ENCODE peak calls at places on chromosomes 13 and 19, in five cellular contexts. One of them, this sample, is unnamed.
A peak's percentile ranks its signal among the peaks of the same experiment; 100 is the strongest.

GRCh38 chr19:11921852-11922495 is 2.9 kb upstream of the ZNF700 start:
- DNase-seq in stomach: peak; percentile 30
- DNase-seq in esophagus squamous epithelium: no peak
- DNase-seq in breast epithelium: no peak
- DNase-seq in IMR-90: peak; percentile 5
- DNase-seq in this sample: no peak

GRCh38 chr13:107962209-107962608 is 253.1 kb downstream of the LIG4 start:
- DNase-seq in IMR-90: no peak
- DNase-seq in esophagus squamous epithelium: no peak
- DNase-seq in breast epithelium: no peak
- DNase-seq in stomach: no peak
- DNase-seq in this sample: no peak

GRCh38 chr19:47107953-47108746 is 5.4 kb downstream of the ZC3H4 start:
- DNase-seq in IMR-90: peak; percentile 29
- DNase-seq in breast epithelium: no peak
- DNase-seq in esophagus squamous epithelium: no peak
- DNase-seq in stomach: no peak
- DNase-seq in this sample: no peak

GRCh38 chr13:76798037-76798436 is 88.2 kb downstream of the KCTD12 start:
- DNase-seq in breast epithelium: no peak
- DNase-seq in IMR-90: no peak
- DNase-seq in esophagus squamous epithelium: no peak
- DNase-seq in stomach: no peak
- DNase-seq in this sample: no peak

GRCh38 chr19:5952193-5953033 is 25.5 kb downstream of the RANBP3 start:
- DNase-seq in stomach: no peak
- DNase-seq in IMR-90: no peak
- DNase-seq in esophagus squamous epithelium: no peak
- DNase-seq in breast epithelium: no peak
- DNase-seq in this sample: no peak

GRCh38 chr19:14482112-14482941 is 7.2 kb upstream of the PTGER1 start:
- DNase-seq in esophagus squamous epithelium: no peak
- DNase-seq in IMR-90: no peak
- DNase-seq in stomach: no peak
- DNase-seq in breast epithelium: no peak
- DNase-seq in this sample: no peak

GRCh38 chr13:113748101-113748861 is 10.7 kb upstream of the TMEM255B start:
- DNase-seq in stomach: no peak
- DNase-seq in IMR-90: no peak
- DNase-seq in esophagus squamous epithelium: no peak
- DNase-seq in breast epithelium: no peak
- DNase-seq in this sample: peak; percentile 33

GRCh38 chr13:99600318-99600717 is 99.0 kb downstream of the TM9SF2 start:
- DNase-seq in breast epithelium: no peak
- DNase-seq in stomach: no peak
- DNase-seq in IMR-90: no peak
- DNase-seq in esophagus squamous epithelium: no peak
- DNase-seq in this sample: no peak

GRCh38 chr13:79869326-79869725 is 388.4 kb downstream of the NDFIP2 start:
- DNase-seq in esophagus squamous epithelium: no peak
- DNase-seq in IMR-90: peak; percentile 37
- DNase-seq in breast epithelium: no peak
- DNase-seq in stomach: no peak
- DNase-seq in this sample: no peak

GRCh38 chr13:67224148-67224846 is 5.8 kb downstream of the PCDH9 start:
- DNase-seq in IMR-90: peak; percentile 82
- DNase-seq in breast epithelium: peak; percentile 82
- DNase-seq in stomach: peak; percentile 87
- DNase-seq in esophagus squamous epithelium: no peak
- DNase-seq in this sample: peak; percentile 57

GRCh38 chr19:19502808-19503602 is 12.3 kb downstream of the TSSK6 start:
- DNase-seq in stomach: no peak
- DNase-seq in IMR-90: no peak
- DNase-seq in breast epithelium: no peak
- DNase-seq in esophagus squamous epithelium: no peak
- DNase-seq in this sample: no peak

GRCh38 chr19:4277051-4277700 is 1.9 kb upstream of the SHD start:
- DNase-seq in esophagus squamous epithelium: no peak
- DNase-seq in breast epithelium: no peak
- DNase-seq in stomach: no peak
- DNase-seq in IMR-90: no peak
- DNase-seq in this sample: no peak

GRCh38 chr19:17475541-17476115 is 5.3 kb downstream of the SLC27A1 start:
- DNase-seq in IMR-90: peak; percentile 61
- DNase-seq in stomach: peak; percentile 65
- DNase-seq in breast epithelium: peak; percentile 67
- DNase-seq in esophagus squamous epithelium: no peak
- DNase-seq in this sample: peak; percentile 83

GRCh38 chr19:12603714-12604113 is 6.9 kb downstream of the ZNF490 start:
- DNase-seq in esophagus squamous epithelium: no peak
- DNase-seq in IMR-90: peak; percentile 67
- DNase-seq in breast epithelium: no peak
- DNase-seq in stomach: no peak
- DNase-seq in this sample: no peak

GRCh38 chr19:13953021-13953531 is 767 bp downstream of the DCAF15 start:
- DNase-seq in esophagus squamous epithelium: no peak
- DNase-seq in stomach: peak; percentile 36
- DNase-seq in IMR-90: peak; percentile 39
- DNase-seq in breast epithelium: no peak
- DNase-seq in this sample: no peak

GRCh38 chr19:17803264-17803896 is 8.4 kb downstream of the B3GNT3 start:
- DNase-seq in esophagus squamous epithelium: no peak
- DNase-seq in breast epithelium: no peak
- DNase-seq in IMR-90: no peak
- DNase-seq in stomach: no peak
- DNase-seq in this sample: peak; percentile 16

GRCh38 chr13:112819111-112819510 is 129.3 kb downstream of the ATP11A start:
- DNase-seq in IMR-90: no peak
- DNase-seq in stomach: peak; percentile 21
- DNase-seq in esophagus squamous epithelium: no peak
- DNase-seq in breast epithelium: no peak
- DNase-seq in this sample: no peak

GRCh38 chr13:20390526-20391175 is 135.0 kb downstream of the CRYL1 start:
- DNase-seq in stomach: no peak
- DNase-seq in breast epithelium: no peak
- DNase-seq in IMR-90: no peak
- DNase-seq in esophagus squamous epithelium: no peak
- DNase-seq in this sample: no peak

GRCh38 chr13:86445584-86446140 is 646.4 kb upstream of the SLITRK6 start:
- DNase-seq in esophagus squamous epithelium: no peak
- DNase-seq in IMR-90: no peak
- DNase-seq in stomach: no peak
- DNase-seq in breast epithelium: no peak
- DNase-seq in this sample: no peak

GRCh38 chr19:10112037-10112751 is 701 bp downstream of the P2RY11 start:
- DNase-seq in breast epithelium: no peak
- DNase-seq in stomach: no peak
- DNase-seq in IMR-90: no peak
- DNase-seq in esophagus squamous epithelium: no peak
- DNase-seq in this sample: no peak

GRCh38 chr19:10112895-10113591 is 1.6 kb downstream of the P2RY11 start:
- DNase-seq in breast epithelium: no peak
- DNase-seq in IMR-90: no peak
- DNase-seq in esophagus squamous epithelium: no peak
- DNase-seq in stomach: peak; percentile 64
- DNase-seq in this sample: no peak

GRCh38 chr19:10110972-10111317 is 548 bp upstream of the P2RY11 start:
- DNase-seq in esophagus squamous epithelium: no peak
- DNase-seq in stomach: no peak
- DNase-seq in breast epithelium: no peak
- DNase-seq in IMR-90: no peak
- DNase-seq in this sample: no peak

GRCh38 chr19:10110076-10110971 is 1.2 kb upstream of the P2RY11 start:
- DNase-seq in IMR-90: no peak
- DNase-seq in esophagus squamous epithelium: no peak
- DNase-seq in breast epithelium: no peak
- DNase-seq in stomach: no peak
- DNase-seq in this sample: no peak

DNA sequence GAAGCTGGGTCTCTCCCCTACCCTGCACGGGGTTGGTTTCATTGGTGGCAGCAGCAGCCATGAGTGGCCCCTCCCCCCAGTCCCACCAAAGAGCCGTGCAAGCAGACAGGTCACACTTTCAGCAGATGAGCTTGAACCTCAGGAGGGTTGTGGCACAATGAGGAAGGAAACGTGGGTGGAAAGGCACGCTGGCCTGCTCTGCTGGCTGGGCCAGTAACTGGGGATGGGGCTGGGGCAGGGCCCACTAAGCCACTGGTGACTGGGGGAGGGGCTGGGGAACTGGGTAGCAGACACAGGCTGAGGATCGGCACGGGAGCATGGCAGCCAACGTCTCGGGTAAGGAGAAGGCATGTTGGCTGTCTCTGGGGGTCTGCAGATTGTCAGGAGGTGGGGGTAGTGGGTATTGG is at the start of gene P2RY11:
- DNase-seq in stomach: no peak
- DNase-seq in esophagus squamous epithelium: no peak
- DNase-seq in IMR-90: no peak
- DNase-seq in breast epithelium: no peak
- DNase-seq in this sample: no peak
- TF ChIP-seq POLR2A in stomach: no peak
- TF ChIP-seq POLR2A in esophagus squamous epithelium: no peak
- TF ChIP-seq POLR2A in IMR-90: no peak
- TF ChIP-seq POLR2A in breast epithelium: no peak
- TF ChIP-seq POLR2A in this sample: no peak

GRCh38 chr19:2804156-2805004 is 15.3 kb upstream of the ZNF554 start:
- DNase-seq in IMR-90: no peak
- DNase-seq in stomach: no peak
- DNase-seq in breast epithelium: no peak
- DNase-seq in esophagus squamous epithelium: no peak
- DNase-seq in this sample: no peak
- H3K36me3 ChIP-seq in IMR-90: peaks cover 53% of the 10 kb centered on the region
- H3K36me3 ChIP-seq in stomach: peaks cover 38% of the 10 kb centered on the region
- H3K36me3 ChIP-seq in breast epithelium: no peaks in the 10 kb centered on the region
- H3K36me3 ChIP-seq in esophagus squamous epithelium: peaks cover 15% of the 10 kb centered on the region
- H3K36me3 ChIP-seq in this sample: peaks cover 45% of the 10 kb centered on the region

DNA sequence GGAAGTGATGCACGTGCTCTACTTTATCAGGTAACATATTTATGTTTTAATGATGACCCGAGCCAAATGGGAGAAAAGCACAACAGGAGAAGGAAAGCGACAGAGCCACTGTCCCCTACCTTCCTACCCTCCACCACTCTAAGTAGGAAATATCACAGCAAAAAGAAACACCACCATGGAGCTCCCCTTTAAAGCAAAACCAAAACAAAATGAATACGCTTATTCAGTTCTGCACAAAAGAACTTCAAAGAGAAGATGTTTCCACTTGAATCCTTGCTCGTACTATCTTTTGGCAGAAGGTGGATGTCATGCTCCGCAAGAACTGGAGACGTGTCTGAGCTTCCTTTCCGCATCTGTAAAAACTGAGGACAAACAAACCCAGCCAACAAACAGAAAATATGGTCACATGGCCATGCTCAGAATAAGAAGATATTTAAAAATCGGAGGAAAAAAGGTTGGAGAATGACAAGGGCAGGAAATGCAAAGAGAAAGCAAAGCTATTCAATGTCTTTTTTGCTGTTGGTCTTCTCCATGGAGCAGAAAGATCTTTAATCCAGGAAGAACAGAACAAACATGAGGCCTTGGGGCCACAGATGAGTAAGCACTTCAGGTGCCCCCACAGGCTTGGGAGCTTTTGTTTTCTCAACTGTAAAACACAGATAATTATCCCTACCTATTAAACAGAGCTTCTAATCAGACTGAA is 19.5 kb downstream of the N4BP2L1 start:
- DNase-seq in IMR-90: no peak
- DNase-seq in stomach: no peak
- DNase-seq in esophagus squamous epithelium: no peak
- DNase-seq in breast epithelium: no peak
- DNase-seq in this sample: no peak
- H3K4me3 ChIP-seq in IMR-90: no peak overlapping the region
- H3K4me3 ChIP-seq in stomach: no peak overlapping the region
- H3K4me3 ChIP-seq in esophagus squamous epithelium: no peak overlapping the region
- H3K4me3 ChIP-seq in breast epithelium: no peak overlapping the region
- H3K4me3 ChIP-seq in this sample: no peak overlapping the region

GRCh38 chr19:48644839-48645651 is 942 bp downstream of the CA11 start:
- DNase-seq in esophagus squamous epithelium: no peak
- DNase-seq in stomach: peak; percentile 83
- DNase-seq in breast epithelium: no peak
- DNase-seq in IMR-90: peak; percentile 65
- DNase-seq in this sample: peak; percentile 77
- TF ChIP-seq POLR2A in esophagus squamous epithelium: no peak
- TF ChIP-seq POLR2A in stomach: no peak
- TF ChIP-seq POLR2A in breast epithelium: no peak
- TF ChIP-seq POLR2A in IMR-90: no peak
- TF ChIP-seq POLR2A in this sample: no peak

GRCh38 chr19:2187164-2187563 is 23.4 kb downstream of the DOT1L start:
- DNase-seq in breast epithelium: no peak
- DNase-seq in stomach: no peak
- DNase-seq in esophagus squamous epithelium: no peak
- DNase-seq in IMR-90: no peak
- DNase-seq in this sample: no peak

GRCh38 chr19:2188708-2189385 is 25.1 kb downstream of the DOT1L start:
- DNase-seq in IMR-90: peak; percentile 86
- DNase-seq in stomach: no peak
- DNase-seq in esophagus squamous epithelium: no peak
- DNase-seq in breast epithelium: no peak
- DNase-seq in this sample: no peak

GRCh38 chr19:2190848-2191455 is 27.2 kb downstream of the DOT1L start:
- DNase-seq in breast epithelium: no peak
- DNase-seq in IMR-90: no peak
- DNase-seq in stomach: no peak
- DNase-seq in esophagus squamous epithelium: no peak
- DNase-seq in this sample: no peak

GRCh38 chr19:2191456-2191931 is 27.8 kb downstream of the DOT1L start:
- DNase-seq in stomach: no peak
- DNase-seq in breast epithelium: no peak
- DNase-seq in esophagus squamous epithelium: no peak
- DNase-seq in IMR-90: no peak
- DNase-seq in this sample: no peak

DNA sequence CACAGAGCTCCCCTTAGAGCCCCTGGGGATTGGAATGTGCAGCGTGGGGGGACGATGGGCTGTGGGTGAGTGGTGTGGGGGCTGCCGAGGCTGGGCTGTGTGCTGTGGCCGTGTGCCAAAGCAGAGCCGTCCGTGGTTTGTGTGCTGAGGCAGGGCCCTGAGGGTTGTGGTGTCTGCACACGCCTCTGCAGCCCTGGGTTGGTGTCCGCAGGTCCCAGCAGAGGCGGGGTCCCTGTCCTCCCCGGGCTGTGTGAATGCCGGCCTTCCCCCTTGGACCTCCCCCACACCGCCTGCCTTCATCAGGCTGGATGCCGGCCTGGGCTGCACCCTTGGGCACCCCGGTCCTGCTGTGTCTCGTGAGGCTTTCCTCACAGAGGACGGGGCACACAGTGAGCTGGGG is 26.1 kb downstream of the DOT1L start:
- DNase-seq in stomach: no peak
- DNase-seq in esophagus squamous epithelium: no peak
- DNase-seq in breast epithelium: no peak
- DNase-seq in IMR-90: no peak
- DNase-seq in this sample: no peak
- H3K36me3 ChIP-seq in stomach: peaks cover 62% of the 10 kb centered on the region
- H3K36me3 ChIP-seq in esophagus squamous epithelium: peaks cover 26% of the 10 kb centered on the region
- H3K36me3 ChIP-seq in breast epithelium: no peaks in the 10 kb centered on the region
- H3K36me3 ChIP-seq in IMR-90: peaks cover 57% of the 10 kb centered on the region
- H3K36me3 ChIP-seq in this sample: no peaks in the 10 kb centered on the region